ENCODE peak calls at places on chromosomes 16 and 17, in ten cellular contexts. Q is fibroblast of lung; U is epithelial cell of esophagus; X is lower lobe of right lung; P is brain microvascular endothelial cell; G is T-helper 1 cell; Y is hypothalamus; H is NCI-H460; D is GF-D8; J is activated CD4-positive, alpha-beta T cell treated with anti-CD3 and anti-CD28 coated beads, Interleukin-2, amount 50 U/mL, for 24 hours. O is an unnamed sample.

GRCh38 chr17:30808785-30809286 is 15.7 kb downstream of the CRLF3 start:
- DNase-seq in X (no peak), G (peak), P (no peak), U (no peak), D (peak), Q (no peak), Y (no peak), J (no peak), H (no peak), O (no peak)

GRCh38 chr16:19980866-19981265 is 92.8 kb downstream of the GPR139 start:
- DNase-seq in X (no peak), D (no peak), U (no peak), J (no peak), Q (no peak), G (no peak), P (no peak), Y (no peak), H (peak), O (no peak)

GRCh38 chr17:40472733-40473452 is 28.5 kb downstream of the TNS4 start:
- DNase-seq in H (no peak), U (peak), G (no peak), Q (peak), J (no peak), P (peak), Y (no peak), D (no peak), X (no peak), O (no peak)

GRCh38 chr17:64345691-64346376 is 44.8 kb downstream of the PECAM1 start:
- DNase-seq in U (no peak), X (no peak), H (no peak), J (no peak), Q (no peak), Y (no peak), G (no peak), P (no peak), D (no peak), O (no peak)

GRCh38 chr17:74280093-74280513 is 6.1 kb downstream of the DNAI2 start:
- DNase-seq in Y (no peak), D (no peak), P (no peak), G (peak), J (no peak), U (no peak), X (peak), Q (no peak), H (no peak), O (peak)

GRCh38 chr16:83403751-83404150 is 404.0 kb upstream of the HSBP1 start:
- DNase-seq in U (peak), G (no peak), J (no peak), P (no peak), H (no peak), Q (no peak), X (no peak), D (no peak), Y (no peak), O (no peak)

GRCh38 chr17:74190154-74190553 is 13.3 kb upstream of the RPL38 start:
- DNase-seq in U (no peak), J (no peak), X (no peak), Q (peak), D (no peak), G (no peak), Y (no peak), P (peak), H (peak), O (no peak)

GRCh38 chr16:50155925-50156324 is 2.8 kb downstream of the TENT4B start:
- DNase-seq in Q (no peak), G (no peak), P (no peak), U (no peak), D (no peak), J (no peak), H (no peak), Y (no peak), X (no peak), O (no peak)

GRCh38 chr17:28124962-28125361 is 82.5 kb downstream of the NLK start:
- DNase-seq in U (peak), X (no peak), H (no peak), J (no peak), Q (no peak), D (no peak), Y (no peak), G (no peak), P (no peak), O (no peak)

GRCh38 chr17:82235056-82235774 is 6.4 kb downstream of the SLC16A3 start:
- DNase-seq in D (no peak), G (no peak), Y (no peak), Q (no peak), P (no peak), H (no peak), X (no peak), J (no peak), U (no peak), O (peak)

GRCh38 chr17:66302761-66303626 is 581 bp downstream of the PRKCA start:
- DNase-seq in Q (peak), X (peak), J (peak), G (peak), H (peak), D (no peak), Y (peak), U (peak), P (peak), O (peak)

GRCh38 chr17:68600881-68601564 is at the start of gene FAM20A:
- DNase-seq in J (no peak), U (peak), Q (no peak), D (no peak), Y (no peak), X (peak), H (no peak), P (no peak), G (no peak), O (peak)

GRCh38 chr17:67585077-67585602 is 132.6 kb upstream of the NOL11 start:
- DNase-seq in Q (peak), G (no peak), P (no peak), D (no peak), J (no peak), Y (no peak), U (peak), H (no peak), X (no peak), O (no peak)

GRCh38 chr16:85570735-85571562 is 42.2 kb upstream of the GSE1 start:
- DNase-seq in J (no peak), G (no peak), H (no peak), D (peak), U (no peak), P (no peak), Y (no peak), X (peak), Q (no peak), O (no peak)

GRCh38 chr17:58289869-58290268 is 9.1 kb upstream of the MPO start:
- DNase-seq in G (no peak), D (no peak), U (peak), Y (no peak), H (peak), X (no peak), P (no peak), J (no peak), Q (no peak), O (no peak)

GRCh38 chr17:50663812-50664374 is 29.2 kb downstream of the ABCC3 start:
- DNase-seq in G (no peak), Y (no peak), X (no peak), D (no peak), Q (no peak), P (no peak), J (no peak), U (no peak), H (no peak), O (peak)

GRCh38 chr17:75888484-75888883 is 8.3 kb downstream of the TRIM65 start:
- DNase-seq in J (no peak), U (no peak), Q (no peak), P (no peak), Y (no peak), H (no peak), X (no peak), D (no peak), G (no peak), O (no peak)

GRCh38 chr16:48003226-48003907 is 152.4 kb downstream of the ABCC12 start:
- DNase-seq in G (no peak), U (peak), P (no peak), Q (no peak), D (no peak), Y (no peak), J (no peak), X (no peak), H (no peak), O (no peak)

O was measured in Right ventricle myocardium inferior.